ENCODE peak calls at places on chromosomes 6 and 20, in eight cellular contexts. E is uterus; H is CD8-positive, alpha-beta T cell; U is spleen; D is right lobe of liver; M is ovary; J is OCI-LY7; Q is fibroblast of lung. T is an unnamed sample. For H3K9me3, the result is how much of the 10 kb centered on the place peaks cover.

GRCh38 chr20:34967421-34967820 is 11.8 kb downstream of the MYH7B start:
- DNase-seq in M (no peak), H (no peak), Q (no peak), D (no peak), U (no peak), E (no peak), J (no peak), T (no peak)

GRCh38 chr20:45229264-45230056 is 8.3 kb downstream of the SEMG2 start:
- DNase-seq in H (peak), U (peak), D (peak), Q (no peak), M (no peak), J (peak), E (no peak), T (no peak)

GRCh38 chr6:43074847-43075741 is 1.0 kb upstream of the PTK7 start:
- DNase-seq in D (no peak), J (no peak), H (no peak), Q (peak), U (peak), E (peak), M (peak), T (no peak)

GRCh38 chr6:123569575-123569974 is 67.2 kb downstream of the TRDN start:
- DNase-seq in Q (no peak), M (no peak), D (no peak), J (no peak), H (no peak), U (no peak), E (no peak), T (no peak)

GRCh38 chr6:144809120-144809519 is 524.0 kb downstream of the UTRN start:
- DNase-seq in M (no peak), J (no peak), H (no peak), E (no peak), U (no peak), Q (no peak), D (no peak), T (no peak)

GRCh38 chr20:12925214-12925755 is 83.5 kb upstream of the SPTLC3 start:
- DNase-seq in M (peak), U (no peak), H (peak), D (peak), Q (peak), J (peak), E (peak), T (peak)

GRCh38 chr6:139230421-139230840 is 61.4 kb downstream of the TXLNB start:
- DNase-seq in U (no peak), M (no peak), E (no peak), D (no peak), J (peak), H (no peak), Q (peak), T (no peak)

GRCh38 chr6:127366281-127367022 is 23.0 kb upstream of the ECHDC1 start:
- DNase-seq in M (no peak), H (no peak), E (no peak), Q (peak), U (no peak), D (no peak), J (no peak), T (peak)

GRCh38 chr20:10961651-10962288 is 288.0 kb upstream of the JAG1 start:
- DNase-seq in E (no peak), U (no peak), Q (peak), J (no peak), H (no peak), M (no peak), D (no peak), T (no peak)

GRCh38 chr6:150027806-150028565 is 2.7 kb upstream of the RAET1L start:
- DNase-seq in H (no peak), D (no peak), M (no peak), U (no peak), J (no peak), Q (no peak), E (no peak), T (no peak)

GRCh38 chr6:13611715-13612114 is 3.4 kb upstream of the NOL7 start:
- DNase-seq in D (no peak), E (no peak), H (no peak), Q (no peak), J (peak), U (no peak), M (no peak), T (no peak)

GRCh38 chr20:57484772-57485171 is 40.2 kb downstream of the CTCFL start:
- DNase-seq in U (no peak), D (no peak), Q (no peak), E (no peak), J (no peak), H (no peak), M (no peak), T (peak)

GRCh38 chr6:75557068-75557467 is 44.6 kb upstream of the SENP6 start:
- DNase-seq in Q (no peak), J (no peak), H (no peak), M (no peak), D (no peak), U (no peak), E (no peak), T (no peak)

GRCh38 chr6:133254552-133255228 is 13.5 kb downstream of the EYA4 start:
- DNase-seq in E (no peak), Q (peak), D (no peak), J (no peak), M (no peak), H (no peak), U (no peak), T (no peak)

GRCh38 chr20:18132663-18133062 is 5.0 kb upstream of the KAT14 start:
- DNase-seq in E (no peak), M (no peak), J (no peak), U (no peak), D (no peak), Q (no peak), H (no peak), T (no peak)
- H3K4me3 ChIP-seq in E (no peak), M (no peak), J (no peak), U (no peak), D (no peak), Q (no peak), H (no peak), T (no peak)

DNA sequence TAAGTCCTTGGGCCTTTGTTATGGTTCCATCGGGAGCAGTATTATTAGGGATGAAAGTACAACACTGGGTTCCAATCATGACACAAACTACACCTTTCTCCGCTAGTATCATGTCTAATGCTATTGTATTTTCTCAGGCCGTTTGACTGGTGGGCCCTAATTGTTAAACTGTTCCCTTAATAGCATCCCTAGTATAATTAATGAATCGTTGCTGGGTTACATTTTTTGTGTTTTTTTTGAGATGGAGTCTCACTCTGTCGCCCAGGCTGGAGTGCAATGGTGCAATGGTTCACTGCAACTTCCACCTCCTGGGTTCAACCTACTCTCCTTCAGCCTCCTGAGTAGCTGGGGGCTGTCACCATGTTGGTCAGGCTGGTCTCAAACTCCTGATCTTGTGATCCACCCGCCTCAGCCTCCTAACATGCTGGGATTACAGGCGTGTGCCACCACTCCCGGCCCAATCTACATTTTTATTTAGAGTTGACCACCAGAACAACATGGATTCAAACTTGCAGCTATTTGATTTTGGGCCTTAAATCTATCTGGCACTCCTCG is 4.1 kb upstream of the ZNFX1 start:
- DNase-seq in E (no peak), M (no peak), D (no peak), H (no peak), U (no peak), J (no peak), Q (no peak), T (no peak)
- H3K9me3 ChIP-seq in E (under half), M (under half), D (under half), H (under half), U (half or more), J (under half), Q (under half), T (under half)

DNA sequence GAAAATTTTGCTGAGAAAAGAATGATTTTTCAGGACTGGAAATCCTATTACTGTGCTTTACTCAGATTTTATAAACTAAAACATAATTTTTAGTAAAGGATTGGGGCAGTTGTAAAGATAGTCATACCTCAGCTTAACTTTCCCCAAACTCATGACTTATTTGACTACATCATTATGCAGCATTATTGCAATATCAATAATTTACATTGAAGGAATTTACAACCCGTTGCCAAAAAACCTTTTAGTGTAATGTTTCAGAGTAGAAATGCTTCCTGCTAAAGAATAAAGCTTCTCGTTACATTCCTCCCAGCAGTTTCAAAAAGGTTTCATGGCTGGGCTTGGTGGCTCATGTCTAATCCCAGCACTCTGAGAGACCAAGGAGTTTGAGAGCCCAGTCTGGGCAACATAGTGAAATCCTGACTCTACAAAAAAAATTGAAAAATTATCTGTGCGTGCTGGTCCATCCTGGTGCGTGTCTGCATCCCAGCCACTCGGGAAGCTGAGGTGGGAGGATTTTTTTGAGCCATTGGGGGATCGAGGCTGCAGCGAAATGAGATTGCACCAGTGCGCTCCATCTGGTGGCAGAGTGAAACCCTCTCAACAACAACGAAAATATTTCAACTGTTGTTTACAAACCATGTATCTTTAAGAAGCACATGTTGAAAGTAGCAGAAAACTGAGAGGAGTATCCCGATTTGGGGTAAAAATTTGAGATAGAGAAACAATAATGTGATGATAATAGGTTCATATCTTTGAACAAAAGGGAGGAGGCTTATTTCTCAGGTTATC is 4.4 kb downstream of the AMD1 start:
- DNase-seq in E (no peak), M (no peak), H (peak), J (peak), Q (peak), U (no peak), D (peak), T (no peak)
- H3K4me3 ChIP-seq in E (no peak), M (no peak), H (peak), J (peak), Q (peak), U (no peak), D (no peak), T (no peak)

GRCh38 chr6:167668754-167669552 is 157.8 kb upstream of the AFDN start:
- DNase-seq in E (no peak), D (no peak), J (no peak), U (peak), H (no peak), M (no peak), Q (no peak), T (no peak)

GRCh38 chr6:167668019-167668753 is 158.5 kb upstream of the AFDN start:
- DNase-seq in J (no peak), E (no peak), Q (no peak), H (no peak), U (peak), M (no peak), D (peak), T (no peak)

GRCh38 chr6:167669553-167669849 is 157.2 kb upstream of the AFDN start:
- DNase-seq in U (no peak), M (no peak), J (no peak), E (no peak), Q (no peak), D (no peak), H (no peak), T (no peak)

GRCh38 chr6:167670938-167671338 is 155.8 kb upstream of the AFDN start:
- DNase-seq in U (no peak), M (no peak), J (no peak), H (no peak), D (no peak), E (no peak), Q (no peak), T (no peak)

GRCh38 chr6:167669870-167670802 is 156.6 kb upstream of the AFDN start:
- DNase-seq in J (no peak), M (no peak), U (peak), E (no peak), D (no peak), Q (no peak), H (no peak), T (no peak)
- H3K9me3 ChIP-seq in J (under half), M (under half), U (under half), E (under half), D (under half), Q (under half), H (under half), T (under half)

GRCh38 chr6:35739645-35740517 is 3.0 kb downstream of the ARMC12 start:
- DNase-seq in J (no peak), D (no peak), H (no peak), M (no peak), Q (no peak), E (no peak), U (peak), T (no peak)

GRCh38 chr6:35737413-35738211 is 780 bp downstream of the ARMC12 start:
- DNase-seq in H (peak), J (peak), M (no peak), Q (peak), D (no peak), U (peak), E (no peak), T (no peak)

GRCh38 chr6:35735452-35735851 is 1.4 kb upstream of the ARMC12 start:
- DNase-seq in J (no peak), E (no peak), Q (no peak), H (no peak), U (peak), M (peak), D (no peak), T (no peak)

GRCh38 chr6:35736293-35736894 is 438 bp upstream of the ARMC12 start:
- DNase-seq in M (peak), Q (peak), E (peak), H (peak), U (peak), D (peak), J (peak), T (peak)

DNA sequence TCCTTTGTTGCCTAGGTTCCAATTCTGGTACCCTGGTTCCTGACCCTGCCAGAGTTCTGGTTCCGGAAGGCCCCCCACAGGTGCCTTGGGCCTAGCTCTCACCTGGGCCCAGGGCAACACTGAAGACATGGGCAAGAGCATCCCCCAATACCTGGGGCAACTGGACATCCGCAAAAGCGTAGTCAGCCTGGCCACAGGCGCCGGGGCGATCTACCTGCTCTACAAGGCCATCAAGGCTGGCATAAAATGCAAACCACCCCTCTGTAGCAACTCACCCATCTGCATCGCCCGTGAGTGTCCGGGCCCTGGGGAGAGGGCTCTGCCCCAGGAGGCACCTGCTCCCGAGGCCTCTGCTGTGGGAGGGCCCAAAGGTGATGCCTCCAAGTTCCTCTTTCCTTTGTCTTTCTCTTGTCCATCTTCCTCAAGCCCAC is at the start of gene ARMC12:
- DNase-seq in U (peak), M (no peak), D (no peak), H (no peak), E (no peak), J (peak), Q (no peak), T (no peak)
- H3K4me3 ChIP-seq in U (no peak), M (no peak), D (no peak), H (no peak), E (no peak), J (peak), Q (no peak), T (no peak)

GRCh38 chr20:29326376-29327070 is 1930.9 kb upstream of the DEFB115 start:
- DNase-seq in J (no peak), Q (no peak), H (no peak), M (no peak), E (no peak), U (peak), D (no peak), T (no peak)
- H3K9me3 ChIP-seq in J (under half), Q (under half), H (under half), M (under half), E (under half), U (under half), D (under half), T (under half)

DNA sequence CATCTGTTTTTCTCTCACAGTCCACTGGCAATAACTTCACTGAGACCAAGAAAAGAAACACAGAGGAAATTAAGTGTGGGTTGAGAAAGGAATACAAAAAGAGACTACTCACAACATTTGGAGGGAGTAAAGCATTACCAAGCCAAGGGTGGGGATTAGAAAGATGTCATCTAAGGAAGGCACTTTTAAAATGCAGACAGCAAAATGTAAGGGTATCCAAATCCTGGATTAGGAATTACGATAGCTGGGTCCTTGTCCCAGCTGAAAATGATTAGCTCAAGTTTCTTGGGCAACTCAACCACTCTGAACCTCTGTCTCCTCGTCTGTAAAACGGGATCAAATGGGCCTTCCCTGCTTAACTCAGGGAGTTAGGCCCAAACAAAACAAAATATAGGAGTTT is 2.2 kb downstream of the LEMD2 start:
- DNase-seq in Q (no peak), E (no peak), U (no peak), D (no peak), M (no peak), H (no peak), J (no peak), T (no peak)
- H3K4me3 ChIP-seq in Q (peak), E (no peak), U (no peak), D (no peak), M (no peak), H (peak), J (peak), T (no peak)

T was measured in tibial artery.